ENCODE peak calls at places on chromosomes 5 and 9, in nine cellular contexts. Y is IMR-90, W is foreskin fibroblast, K is AG10803, B is ovary, L is mesothelial cell of epicardium, A is OCI-LY7, S is left ventricle myocardium inferior, O is transverse colon. T is an unnamed sample.

GRCh38 chr5:150567031-150567680 is 59.2 kb downstream of the NDST1 start:
- DNase-seq in Y (peak; percentile 85), W (peak; percentile 61), K (peak; percentile 94), B (no peak), L (no peak), A (no peak), S (no peak), O (no peak), T (peak; percentile 50)

GRCh38 chr5:152514827-152515397 is 109.8 kb upstream of the NMUR2 start:
- DNase-seq in Y (peak; percentile 11), W (peak; percentile 2), K (peak; percentile 24), B (no peak), L (no peak), A (peak; percentile 29), S (no peak), O (no peak), T (no peak)

GRCh38 chr5:31996909-31997308 is 177.2 kb downstream of the GOLPH3 start:
- DNase-seq in Y (no peak), W (no peak), K (no peak), B (no peak), L (no peak), A (peak; percentile 31), S (no peak), O (no peak), T (no peak)

GRCh38 chr5:125326114-125326513 is 579.7 kb upstream of the ZNF608 start:
- DNase-seq in Y (peak; percentile 88), W (peak; percentile 88), K (peak; percentile 34), B (no peak), L (peak; percentile 49), A (no peak), S (peak; percentile 17), O (peak; percentile 23), T (peak; percentile 55)

GRCh38 chr5:90834711-90835110 is 276.1 kb downstream of the ADGRV1 start:
- DNase-seq in Y (no peak), W (no peak), K (no peak), B (no peak), L (no peak), A (no peak), S (no peak), O (no peak), T (no peak)

GRCh38 chr9:101738566-101739183 is at the start of gene GRIN3A:
- DNase-seq in Y (no peak), W (no peak), K (no peak), B (peak; percentile 35), L (no peak), A (no peak), S (peak; percentile 36), O (peak; percentile 26), T (no peak)

GRCh38 chr5:61450170-61450815 is 118.2 kb downstream of the ZSWIM6 start:
- DNase-seq in Y (peak; percentile 91), W (peak; percentile 76), K (peak; percentile 96), B (no peak), L (no peak), A (no peak), S (no peak), O (no peak), T (peak; percentile 70)

GRCh38 chr9:132054024-132054423 is 25.6 kb downstream of the MED27 start:
- DNase-seq in Y (no peak), W (no peak), K (no peak), B (no peak), L (no peak), A (no peak), S (no peak), O (no peak), T (no peak)

GRCh38 chr5:150396247-150396646 is 16.5 kb downstream of the CD74 start:
- DNase-seq in Y (no peak), W (no peak), K (no peak), B (no peak), L (no peak), A (no peak), S (no peak), O (no peak), T (no peak)

GRCh38 chr5:1043327-1043726 is 34.7 kb downstream of the NKD2 start:
- DNase-seq in Y (no peak), W (no peak), K (no peak), B (no peak), L (no peak), A (no peak), S (no peak), O (no peak), T (no peak)

GRCh38 chr5:96884995-96885394 is 8.7 kb downstream of the ERAP2 start:
- DNase-seq in Y (no peak), W (no peak), K (no peak), B (no peak), L (no peak), A (no peak), S (no peak), O (no peak), T (no peak)

GRCh38 chr5:175248416-175248905 is 195.5 kb downstream of the DRD1 start:
- DNase-seq in Y (no peak), W (no peak), K (no peak), B (no peak), L (no peak), A (no peak), S (no peak), O (no peak), T (no peak)

GRCh38 chr5:123089971-123090640 is 1.1 kb downstream of the PRDM6 start:
- DNase-seq in Y (peak; percentile 27), W (no peak), K (peak; percentile 24), B (peak; percentile 55), L (peak; percentile 67), A (no peak), S (peak; percentile 20), O (no peak), T (no peak)

GRCh38 chr5:68730220-68731010 is 363.4 kb upstream of the SLC30A5 start:
- DNase-seq in Y (peak; percentile 75), W (peak; percentile 54), K (peak; percentile 71), B (peak; percentile 34), L (no peak), A (no peak), S (peak; percentile 18), O (no peak), T (peak; percentile 33)

GRCh38 chr5:141737485-141737884 is 55.5 kb upstream of the ARAP3 start:
- DNase-seq in Y (no peak), W (no peak), K (no peak), B (no peak), L (no peak), A (no peak), S (no peak), O (no peak), T (no peak)

GRCh38 chr5:153696256-153696655 is 205.8 kb downstream of the GRIA1 start:
- DNase-seq in Y (no peak), W (no peak), K (no peak), B (no peak), L (no peak), A (no peak), S (no peak), O (no peak), T (no peak)

GRCh38 chr5:137566780-137567179 is 67.7 kb upstream of the SPOCK1 start:
- DNase-seq in Y (no peak), W (no peak), K (peak; percentile 68), B (no peak), L (no peak), A (no peak), S (no peak), O (no peak), T (no peak)

GRCh38 chr9:108119530-108120113 is 630.1 kb upstream of the KLF4 start:
- DNase-seq in Y (no peak), W (no peak), K (no peak), B (no peak), L (no peak), A (no peak), S (peak; percentile 34), O (no peak), T (no peak)

GRCh38 chr5:5405441-5405840 is 17.0 kb upstream of the ICE1 start:
- DNase-seq in Y (no peak), W (no peak), K (no peak), B (no peak), L (no peak), A (no peak), S (no peak), O (no peak), T (no peak)
- TF ChIP-seq CTCF in Y (no peak), W (no peak), K (no peak), B (no peak), L (no peak), A (no peak), S (no peak), O (no peak), T (no peak)

GRCh38 chr9:75548871-75549270 is 341.6 kb upstream of the PCSK5 start:
- DNase-seq in Y (no peak), W (no peak), K (no peak), B (no peak), L (no peak), A (no peak), S (no peak), O (no peak), T (no peak)
- TF ChIP-seq CTCF in Y (no peak), W (no peak), K (no peak), B (no peak), L (no peak), A (no peak), S (no peak), O (no peak), T (no peak)

DNA sequence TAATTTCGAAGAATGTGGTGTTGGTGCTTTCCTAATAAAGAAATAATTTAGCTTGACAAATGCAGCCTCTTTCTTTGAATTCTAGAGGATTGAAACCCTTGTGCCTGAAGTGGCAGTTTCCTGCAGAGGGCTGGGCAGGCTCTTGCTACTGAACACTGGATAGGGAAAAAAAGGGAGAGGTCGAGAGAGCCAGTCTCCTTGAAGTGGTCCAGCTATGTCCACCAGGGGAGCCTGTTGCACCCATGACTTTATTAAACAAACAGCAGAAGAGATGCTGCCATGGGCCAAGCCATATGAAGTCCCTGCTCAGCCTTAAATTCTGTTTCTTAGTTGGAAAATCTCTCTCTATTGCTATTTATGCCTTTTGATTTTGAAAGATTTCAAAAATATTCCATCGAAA is 178.4 kb downstream of the SMARCA2 start:
- DNase-seq in Y (no peak), W (no peak), K (no peak), B (no peak), L (no peak), A (no peak), S (no peak), O (no peak), T (no peak)
- TF ChIP-seq CTCF in Y (no peak), W (no peak), K (no peak), B (no peak), L (no peak), A (no peak), S (no peak), O (no peak), T (no peak)

DNA sequence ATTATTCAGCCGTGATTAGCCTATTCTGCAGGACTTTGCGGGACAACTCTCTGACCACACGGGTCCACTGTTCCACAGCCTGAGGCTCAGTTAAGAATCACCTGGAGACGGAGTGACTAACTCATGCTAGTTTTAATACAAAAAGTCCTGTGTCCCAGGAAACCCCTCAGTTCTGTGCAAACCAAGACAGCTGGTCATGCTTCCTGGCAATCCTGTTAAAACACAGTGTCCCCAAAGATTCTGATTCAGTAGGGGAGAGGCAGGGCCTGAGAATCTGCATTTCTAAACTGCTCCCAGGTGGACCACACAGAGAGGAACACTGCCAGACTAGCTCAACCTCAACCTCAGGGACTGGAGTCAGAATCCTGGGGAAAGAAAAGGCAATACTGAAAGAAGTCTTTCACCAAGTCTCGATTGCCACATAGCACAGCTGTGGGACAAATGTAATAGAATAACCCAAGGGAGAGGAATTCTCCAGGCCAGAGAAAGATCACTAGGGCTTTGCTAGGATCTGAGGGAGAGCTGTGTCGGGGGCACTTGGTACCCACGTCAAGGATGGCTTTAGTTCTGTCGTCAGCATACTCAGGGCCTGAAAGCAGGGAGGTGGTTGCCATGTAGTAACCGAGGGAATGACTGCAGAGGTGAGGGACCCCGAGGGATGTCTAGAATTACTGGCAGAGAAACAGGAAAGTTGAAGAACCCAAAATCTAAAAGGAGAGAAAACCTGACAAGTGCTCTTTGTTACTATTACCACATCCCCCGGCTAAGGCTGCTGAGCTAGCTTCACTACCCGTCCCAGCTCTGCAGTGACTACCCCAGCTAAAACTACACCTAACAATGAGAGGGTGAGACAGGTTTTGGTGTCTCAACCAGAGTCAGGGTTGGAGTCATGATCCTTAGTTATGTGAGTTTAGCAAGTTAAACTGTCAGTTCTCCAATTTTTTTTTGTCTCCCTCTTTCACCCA is 8.6 kb downstream of the SUSD1 start:
- DNase-seq in Y (peak; percentile 14), W (peak; percentile 52), K (peak; percentile 84), B (no peak), L (no peak), A (no peak), S (no peak), O (no peak), T (no peak)
- TF ChIP-seq CTCF in Y (no peak), W (no peak), K (peak; percentile 28), B (no peak), L (no peak), A (no peak), S (peak; percentile 13), O (no peak), T (no peak)

T was measured in AG04450.